ENCODE peak calls at places on chromosomes 13 and 19, in four cellular contexts. One of them, this sample, is unnamed.

GRCh38 chr13:31756346-31756745 is 17.0 kb downstream of the RXFP2 start:
- DNase-seq in GM23338: no peak
- DNase-seq in T-helper 2 cell: no peak
- DNase-seq in A673: no peak
- DNase-seq in this sample: no peak

GRCh38 chr13:99926014-99926731 is 45.4 kb downstream of the ZIC5 start:
- DNase-seq in T-helper 2 cell: no peak
- DNase-seq in GM23338: no peak
- DNase-seq in A673: no peak
- DNase-seq in this sample: no peak

GRCh38 chr13:34201050-34201913 is 383.3 kb downstream of the RFC3 start:
- DNase-seq in T-helper 2 cell: no peak
- DNase-seq in GM23338: no peak
- DNase-seq in A673: no peak
- DNase-seq in this sample: no peak

GRCh38 chr13:68319384-68319783 is 1089.2 kb upstream of the PCDH9 start:
- DNase-seq in GM23338: no peak
- DNase-seq in A673: no peak
- DNase-seq in T-helper 2 cell: no peak
- DNase-seq in this sample: no peak

GRCh38 chr13:87661471-87661870 is 9.7 kb upstream of the SLITRK5 start:
- DNase-seq in A673: peak
- DNase-seq in T-helper 2 cell: no peak
- DNase-seq in GM23338: no peak
- DNase-seq in this sample: no peak

GRCh38 chr19:13208131-13208963 is 58.1 kb downstream of the IER2 start:
- DNase-seq in GM23338: no peak
- DNase-seq in A673: peak
- DNase-seq in T-helper 2 cell: peak
- DNase-seq in this sample: no peak

GRCh38 chr19:58586131-58586765 is 13.1 kb upstream of the MZF1 start:
- DNase-seq in T-helper 2 cell: no peak
- DNase-seq in GM23338: no peak
- DNase-seq in A673: no peak
- DNase-seq in this sample: no peak

GRCh38 chr19:8113017-8113416 is 36.4 kb downstream of the FBN3 start:
- DNase-seq in A673: no peak
- DNase-seq in GM23338: peak
- DNase-seq in T-helper 2 cell: no peak
- DNase-seq in this sample: no peak

GRCh38 chr19:16741084-16741483 is 21.4 kb downstream of the NWD1 start:
- DNase-seq in T-helper 2 cell: no peak
- DNase-seq in A673: no peak
- DNase-seq in GM23338: no peak
- DNase-seq in this sample: no peak

GRCh38 chr19:6020972-6021805 is 43.2 kb upstream of the RANBP3 start:
- DNase-seq in A673: no peak
- DNase-seq in T-helper 2 cell: no peak
- DNase-seq in GM23338: no peak
- DNase-seq in this sample: no peak

This sample was measured in erythroblast.